ENCODE peak calls at places on chromosome 3, in seven cellular contexts. I is activated CD8-positive, alpha-beta memory T cell treated with anti-CD3 and anti-CD28 coated beads for 4 hours; A is iPS DF 6.9; W is stimulated activated CD8-positive, alpha-beta memory T cell treated with anti-CD3 and anti-CD28 coated beads, Interleukin-12 subunit alpha, Interleukin-12 subunit beta, amount 100 ng/mL, for 1 hour; L is T-helper 17 cell; U is fibroblast of mammary gland; E is HCEC 1CT. J is an unnamed sample.

GRCh38 chr3:98901032-98901464 is 447 bp downstream of the DCBLD2 start:
- DNase-seq in I (no peak), A (no peak), W (no peak), L (peak; percentile 9), U (peak; percentile 47), E (peak; percentile 67), J (peak; percentile 79)

GRCh38 chr3:173221010-173221409 is 80.0 kb upstream of the SPATA16 start:
- DNase-seq in I (no peak), A (no peak), W (no peak), L (no peak), U (no peak), E (no peak), J (no peak)

GRCh38 chr3:77825045-77825827 is 785.3 kb downstream of the ROBO2 start:
- DNase-seq in I (no peak), A (no peak), W (no peak), L (no peak), U (peak; percentile 44), E (peak; percentile 4), J (no peak)

GRCh38 chr3:183210341-183210740 is 42.7 kb upstream of the B3GNT5 start:
- DNase-seq in I (no peak), A (no peak), W (no peak), L (no peak), U (no peak), E (no peak), J (no peak)

GRCh38 chr3:61570813-61571212 is 9.4 kb downstream of the PTPRG start:
- DNase-seq in I (no peak), A (no peak), W (no peak), L (no peak), U (no peak), E (no peak), J (no peak)

GRCh38 chr3:66473181-66473580 is 27.6 kb downstream of the LRIG1 start:
- DNase-seq in I (no peak), A (no peak), W (no peak), L (no peak), U (peak; percentile 43), E (no peak), J (no peak)

GRCh38 chr3:184570501-184570900 is 8.9 kb downstream of the EPHB3 start:
- DNase-seq in I (no peak), A (no peak), W (no peak), L (no peak), U (no peak), E (no peak), J (no peak)

GRCh38 chr3:181075098-181075497 is 85.6 kb upstream of the DNAJC19 start:
- DNase-seq in I (no peak), A (no peak), W (no peak), L (no peak), U (no peak), E (no peak), J (no peak)

GRCh38 chr3:117997201-117998049 is 1037.2 kb downstream of the IGSF11 start:
- DNase-seq in I (no peak), A (peak; percentile 75), W (no peak), L (no peak), U (peak; percentile 76), E (peak; percentile 61), J (peak; percentile 87)

GRCh38 chr3:111989061-111989678 is 9.6 kb upstream of the TAGLN3 start:
- DNase-seq in I (no peak), A (no peak), W (no peak), L (no peak), U (peak; percentile 78), E (peak; percentile 74), J (no peak)

GRCh38 chr3:37243811-37244748 is 69.7 kb upstream of the LRRFIP2 start:
- DNase-seq in I (no peak), A (peak; percentile 9), W (peak; percentile 31), L (peak; percentile 23), U (peak; percentile 83), E (peak; percentile 84), J (peak; percentile 66)

GRCh38 chr3:399647-400046 is 203.1 kb downstream of the CHL1 start:
- DNase-seq in I (no peak), A (no peak), W (no peak), L (no peak), U (no peak), E (no peak), J (no peak)

GRCh38 chr3:63655519-63655918 is 3.0 kb downstream of the SNTN start:
- DNase-seq in I (no peak), A (no peak), W (no peak), L (no peak), U (peak; percentile 80), E (peak; percentile 92), J (no peak)

GRCh38 chr3:190696777-190697501 is 165.6 kb downstream of the GMNC start:
- DNase-seq in I (no peak), A (no peak), W (no peak), L (no peak), U (peak; percentile 64), E (peak; percentile 24), J (no peak)

GRCh38 chr3:105542604-105543003 is 175.9 kb downstream of the ALCAM start:
- DNase-seq in I (no peak), A (no peak), W (no peak), L (no peak), U (no peak), E (no peak), J (no peak)

J was measured in H1.